ENCODE peak calls at places on chromosomes 12 and 14, in seven cellular contexts. U is CD8-positive, alpha-beta memory T cell; P is mesendoderm; B is CD8-positive, alpha-beta T cell; E is HepG2; M is aorta; K is upper lobe of right lung. O is an unnamed sample.

GRCh38 chr12:67792185-67792584 is 143.6 kb downstream of the DYRK2 start:
- DNase-seq in P (no peak), K (no peak), M (no peak), U (no peak), E (no peak), B (no peak), O (no peak)

GRCh38 chr12:80187660-80188090 is 88.3 kb downstream of the OTOGL start:
- DNase-seq in B (no peak), M (no peak), K (no peak), E (no peak), P (peak; percentile 32), U (no peak), O (no peak)

GRCh38 chr14:30389901-30390394 is 169.0 kb upstream of the G2E3 start:
- DNase-seq in B (no peak), E (no peak), P (peak; percentile 8), K (no peak), U (no peak), M (no peak), O (no peak)

GRCh38 chr12:123971449-123971769 is 1.2 kb downstream of the CCDC92 start:
- DNase-seq in K (no peak), M (no peak), P (no peak), U (no peak), E (no peak), B (no peak), O (no peak)

GRCh38 chr12:121697093-121697698 is 15.4 kb upstream of the TMEM120B start:
- DNase-seq in P (no peak), B (no peak), E (peak; percentile 53), M (no peak), K (no peak), U (no peak), O (no peak)

GRCh38 chr12:90074086-90074485 is 365.4 kb upstream of the ATP2B1 start:
- DNase-seq in K (no peak), U (no peak), M (no peak), B (no peak), E (no peak), P (no peak), O (no peak)

GRCh38 chr12:27193106-27193505 is 51.0 kb upstream of the STK38L start:
- DNase-seq in P (no peak), U (no peak), B (no peak), M (no peak), K (no peak), E (no peak), O (no peak)

GRCh38 chr14:95206534-95206933 is 49.2 kb upstream of the DICER1 start:
- DNase-seq in E (no peak), U (no peak), B (no peak), P (no peak), M (no peak), K (no peak), O (no peak)

DNA sequence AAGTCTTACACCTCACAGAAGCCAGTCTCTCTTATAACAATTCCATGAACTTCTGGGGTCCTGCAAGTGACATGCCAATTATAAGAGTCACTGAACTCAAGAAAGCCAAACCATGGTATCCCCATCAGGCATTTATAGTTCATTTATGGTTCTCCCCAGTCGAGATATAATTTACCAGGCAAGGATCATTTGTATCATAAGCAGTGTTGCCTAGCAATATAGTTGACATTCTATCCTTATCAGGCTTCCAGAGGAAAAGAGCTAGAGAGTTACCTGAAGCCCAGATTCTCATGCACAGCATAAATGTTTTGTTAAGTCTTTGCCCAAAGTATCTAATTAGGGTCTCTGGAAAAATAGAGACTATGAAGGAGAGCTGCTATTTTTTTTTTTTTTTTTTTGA is 8.1 kb downstream of the JKAMP start:
- DNase-seq in E (no peak), K (no peak), B (no peak), M (no peak), U (no peak), P (no peak), O (no peak)
- H3K36me3 ChIP-seq in E (peaks cover 16% of the 10 kb centered on the region), K (peaks cover 86% of the 10 kb centered on the region), B (peaks cover 15% of the 10 kb centered on the region), M (peaks cover 9% of the 10 kb centered on the region), U (peaks cover 17% of the 10 kb centered on the region), P (peaks cover 5% of the 10 kb centered on the region), O (peaks cover 94% of the 10 kb centered on the region)

DNA sequence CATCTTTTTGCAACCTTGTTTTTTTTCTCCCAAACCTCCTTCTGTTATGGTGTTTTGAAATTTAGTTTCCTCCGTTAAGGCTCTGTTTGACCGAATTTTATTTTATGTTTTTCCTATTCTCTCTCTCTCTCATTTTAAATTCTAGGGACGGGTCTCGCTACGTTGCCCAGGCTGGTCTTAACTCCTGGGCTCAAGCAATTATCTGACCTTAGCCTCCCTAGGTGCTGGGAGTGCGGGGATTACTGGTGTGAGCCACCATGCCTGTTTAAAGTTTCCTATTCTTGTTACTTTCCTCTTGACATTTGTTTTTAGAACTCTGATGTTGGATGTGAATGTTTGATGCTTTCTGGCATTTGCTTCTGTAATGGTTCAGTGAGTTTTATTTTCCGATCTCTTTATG is 1.0 kb downstream of the ZC3H14 start:
- DNase-seq in P (peak; percentile 11), U (no peak), M (no peak), E (no peak), K (no peak), B (no peak), O (no peak)
- H3K4me3 ChIP-seq in P (peak overlapping the region; percentile 98), U (peak overlapping the region; percentile 71), M (peak overlapping the region; percentile 82), E (peak overlapping the region; percentile 100), K (peak overlapping the region; percentile 91), B (peak overlapping the region; percentile 91), O (peak overlapping the region; percentile 86)

GRCh38 chr14:49620182-49621113 is at the start of the genes MGAT2 and RPL36AL:
- DNase-seq in B (peak; percentile 85), U (peak; percentile 91), P (peak; percentile 99), M (peak; percentile 100), K (peak; percentile 99), E (peak; percentile 95), O (peak; percentile 98)
- H3K36me3 ChIP-seq in B (no peaks in the 10 kb centered on the region), U (peaks cover 5% of the 10 kb centered on the region), P (peaks cover 3% of the 10 kb centered on the region), M (peaks cover 2% of the 10 kb centered on the region), K (peaks cover 22% of the 10 kb centered on the region), E (no peaks in the 10 kb centered on the region), O (peaks cover 29% of the 10 kb centered on the region)

DNA sequence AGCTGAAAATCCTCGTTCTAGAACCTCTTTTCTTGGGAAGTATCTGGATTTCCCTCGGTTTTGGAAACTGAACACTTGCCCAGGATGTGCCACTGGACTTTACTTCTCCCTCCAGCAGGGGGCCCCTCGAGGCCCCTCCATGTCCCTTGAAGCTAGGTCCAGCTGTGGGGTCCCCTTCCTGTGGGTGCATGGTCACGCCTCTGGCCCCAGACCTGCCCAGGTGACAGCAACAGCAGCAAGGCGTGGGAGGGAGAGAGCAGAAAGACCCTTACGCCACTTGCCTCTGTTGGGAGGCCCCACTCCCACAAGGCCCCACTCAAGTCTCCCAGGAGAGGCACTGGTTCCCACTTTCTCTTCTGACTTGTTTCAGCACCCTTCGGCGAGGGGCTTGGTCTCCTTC is 3.1 kb downstream of the SLC25A29 start:
- DNase-seq in K (no peak), P (no peak), E (no peak), M (no peak), B (no peak), U (no peak), O (no peak)
- H3K4me3 ChIP-seq in K (no peak overlapping the region), P (no peak overlapping the region), E (no peak overlapping the region), M (no peak overlapping the region), B (no peak overlapping the region), U (no peak overlapping the region), O (no peak overlapping the region)

GRCh38 chr14:50635136-50635535 is 33.0 kb downstream of the SAV1 start:
- DNase-seq in U (no peak), K (no peak), B (no peak), M (no peak), P (no peak), E (no peak), O (no peak)
- H3K36me3 ChIP-seq in U (no peaks in the 10 kb centered on the region), K (peaks cover 58% of the 10 kb centered on the region), B (no peaks in the 10 kb centered on the region), M (no peaks in the 10 kb centered on the region), P (no peaks in the 10 kb centered on the region), E (peaks cover 3% of the 10 kb centered on the region), O (peaks cover 53% of the 10 kb centered on the region)

GRCh38 chr14:104296388-104297312 is 158.3 kb downstream of the KIF26A start:
- DNase-seq in P (no peak), M (peak; percentile 72), B (no peak), K (peak; percentile 57), U (no peak), E (no peak), O (peak; percentile 20)
- H3K4me3 ChIP-seq in P (no peak overlapping the region), M (no peak overlapping the region), B (no peak overlapping the region), K (no peak overlapping the region), U (no peak overlapping the region), E (no peak overlapping the region), O (no peak overlapping the region)

GRCh38 chr14:32134448-32135070 is 57.5 kb downstream of the ARHGAP5 start:
- DNase-seq in K (no peak), E (no peak), M (no peak), P (no peak), B (no peak), U (no peak), O (no peak)

GRCh38 chr14:32129124-32129523 is 52.0 kb downstream of the ARHGAP5 start:
- DNase-seq in P (no peak), U (no peak), K (no peak), E (no peak), M (no peak), B (no peak), O (no peak)

GRCh38 chr14:32128703-32129102 is 51.6 kb downstream of the ARHGAP5 start:
- DNase-seq in P (no peak), U (no peak), E (no peak), K (no peak), M (no peak), B (no peak), O (no peak)
- H3K36me3 ChIP-seq in P (no peaks in the 10 kb centered on the region), U (no peaks in the 10 kb centered on the region), E (peaks cover 1% of the 10 kb centered on the region), K (no peaks in the 10 kb centered on the region), M (no peaks in the 10 kb centered on the region), B (peaks cover 5% of the 10 kb centered on the region), O (no peaks in the 10 kb centered on the region)

GRCh38 chr14:87794566-87794965 is 198.4 kb downstream of the GALC start:
- DNase-seq in U (no peak), E (no peak), K (no peak), M (no peak), P (no peak), B (no peak), O (no peak)

GRCh38 chr14:87800216-87800615 is 192.8 kb downstream of the GALC start:
- DNase-seq in U (no peak), K (no peak), E (no peak), B (no peak), M (no peak), P (no peak), O (no peak)

GRCh38 chr14:87799400-87799799 is 193.6 kb downstream of the GALC start:
- DNase-seq in K (no peak), P (no peak), U (no peak), M (no peak), E (no peak), B (no peak), O (no peak)

GRCh38 chr14:87797001-87797400 is 196.0 kb downstream of the GALC start:
- DNase-seq in E (no peak), B (no peak), K (no peak), M (no peak), P (peak; percentile 87), U (no peak), O (no peak)
- H3K4me3 ChIP-seq in E (no peak overlapping the region), B (no peak overlapping the region), K (no peak overlapping the region), M (no peak overlapping the region), P (no peak overlapping the region), U (no peak overlapping the region), O (no peak overlapping the region)

O was measured in lower lobe of right lung.